ENCODE peak calls at places on chromosomes 6 and 20, in eight cellular contexts. F, E, V, H, M, A, W and K are unnamed samples.

GRCh38 chr6:79646006-79646405 is 14.9 kb downstream of the SH3BGRL2 start:
- DNase-seq in F (no peak), E (no peak), V (no peak), H (no peak), M (no peak), A (no peak), W (no peak), K (no peak)

GRCh38 chr6:47571488-47571887 is 93.9 kb downstream of the CD2AP start:
- DNase-seq in F (no peak), E (no peak), V (peak; percentile 2), H (no peak), M (no peak), A (no peak), W (no peak), K (no peak)

GRCh38 chr6:106750146-106750900 is 120.9 kb downstream of the QRSL1 start:
- DNase-seq in F (no peak), E (no peak), V (no peak), H (no peak), M (no peak), A (no peak), W (no peak), K (no peak)

GRCh38 chr6:160386869-160387518 is 38.8 kb downstream of the SLC22A3 start:
- DNase-seq in F (no peak), E (no peak), V (peak; percentile 21), H (no peak), M (peak; percentile 77), A (peak; percentile 65), W (no peak), K (peak; percentile 78)

GRCh38 chr6:157261606-157262005 is 61.7 kb downstream of the TMEM242 start:
- DNase-seq in F (no peak), E (no peak), V (no peak), H (no peak), M (no peak), A (no peak), W (no peak), K (no peak)

GRCh38 chr20:53757472-53757913 is 163.9 kb upstream of the ZNF217 start:
- DNase-seq in F (no peak), E (no peak), V (no peak), H (no peak), M (no peak), A (no peak), W (no peak), K (no peak)

GRCh38 chr6:40274058-40274457 is 313.1 kb downstream of the LRFN2 start:
- DNase-seq in F (no peak), E (no peak), V (peak; percentile 13), H (no peak), M (no peak), A (no peak), W (no peak), K (no peak)

GRCh38 chr20:44911264-44911921 is 1.5 kb downstream of the PABPC1L start:
- DNase-seq in F (peak; percentile 80), E (no peak), V (peak; percentile 31), H (peak; percentile 89), M (no peak), A (peak; percentile 85), W (peak; percentile 18), K (no peak)

GRCh38 chr20:4916991-4917881 is 84.1 kb downstream of the SLC23A2 start:
- DNase-seq in F (no peak), E (no peak), V (peak; percentile 33), H (no peak), M (no peak), A (no peak), W (no peak), K (no peak)

GRCh38 chr6:18362058-18362561 is 25.0 kb upstream of the RNF144B start:
- DNase-seq in F (no peak), E (no peak), V (peak; percentile 92), H (no peak), M (no peak), A (no peak), W (no peak), K (no peak)

GRCh38 chr20:13331536-13331935 is 110.5 kb downstream of the ISM1 start:
- DNase-seq in F (no peak), E (no peak), V (peak; percentile 62), H (no peak), M (no peak), A (no peak), W (no peak), K (no peak)

GRCh38 chr6:95203153-95203754 is 374.1 kb upstream of the MANEA start:
- DNase-seq in F (peak; percentile 40), E (peak; percentile 18), V (peak; percentile 36), H (no peak), M (no peak), A (no peak), W (peak; percentile 33), K (peak; percentile 18)

GRCh38 chr20:3509064-3509463 is 38.2 kb downstream of the ATRN start:
- DNase-seq in F (no peak), E (no peak), V (no peak), H (no peak), M (no peak), A (no peak), W (no peak), K (no peak)

GRCh38 chr6:154434662-154435061 is 75.8 kb downstream of the CNKSR3 start:
- DNase-seq in F (no peak), E (no peak), V (no peak), H (no peak), M (no peak), A (no peak), W (no peak), K (no peak)

GRCh38 chr6:154430494-154430919 is 73.9 kb upstream of the IPCEF1 start:
- DNase-seq in F (no peak), E (no peak), V (no peak), H (no peak), M (no peak), A (no peak), W (no peak), K (no peak)

GRCh38 chr6:154433477-154434241 is 76.8 kb downstream of the CNKSR3 start:
- DNase-seq in F (no peak), E (no peak), V (no peak), H (no peak), M (no peak), A (no peak), W (no peak), K (no peak)

GRCh38 chr6:154435400-154435945 is 75.0 kb downstream of the CNKSR3 start:
- DNase-seq in F (no peak), E (no peak), V (no peak), H (no peak), M (no peak), A (no peak), W (no peak), K (no peak)

DNA sequence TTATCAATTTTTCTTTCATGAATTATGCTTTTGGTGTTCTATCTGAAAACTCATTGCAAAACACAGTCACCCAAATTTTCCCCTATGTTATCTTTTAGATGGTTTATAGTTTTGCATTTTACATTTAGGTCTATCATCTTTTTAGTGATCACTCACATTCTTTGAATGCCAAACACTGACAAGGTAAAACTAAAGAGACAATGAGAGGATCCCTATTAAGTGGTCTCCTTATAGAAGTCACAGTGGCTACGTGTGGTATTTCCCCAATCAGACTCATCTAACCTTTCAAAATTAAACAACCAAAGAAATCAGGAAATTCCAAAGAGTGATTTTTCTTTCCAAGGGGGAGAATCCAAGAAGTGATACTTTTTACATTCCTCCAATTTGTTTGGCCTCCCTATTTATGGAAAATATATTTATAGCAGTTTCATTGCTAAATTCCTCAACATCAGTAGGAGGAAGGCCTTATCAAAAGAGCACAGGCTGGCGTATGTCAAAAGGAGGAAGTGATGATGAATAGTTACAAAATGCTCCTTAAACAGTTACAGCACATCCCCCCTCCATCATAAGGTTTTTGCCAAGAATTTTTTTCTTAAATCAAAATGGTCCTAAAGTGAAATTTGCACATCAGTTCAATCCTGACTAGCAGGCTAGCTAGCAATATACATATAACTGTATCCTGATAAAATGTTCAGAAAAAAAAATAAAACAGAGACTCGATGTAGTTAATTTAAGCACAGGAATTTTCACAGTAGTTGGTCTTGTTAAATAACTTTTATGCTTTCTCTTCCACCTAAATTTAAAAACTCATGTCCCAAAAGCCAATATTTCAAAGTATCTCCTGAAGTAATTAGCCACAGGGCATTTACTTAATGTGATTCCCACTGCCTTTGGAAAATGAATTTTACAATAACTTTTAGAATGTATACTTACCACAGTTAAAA is 76.2 kb upstream of the IPCEF1 start:
- DNase-seq in F (no peak), E (no peak), V (peak; percentile 6), H (no peak), M (no peak), A (no peak), W (no peak), K (no peak)
- H3K4me3 ChIP-seq in F (no peak overlapping the region), E (no peak overlapping the region), V (no peak overlapping the region), H (no peak overlapping the region), M (no peak overlapping the region), A (no peak overlapping the region), W (no peak overlapping the region), K (no peak overlapping the region)

GRCh38 chr6:43510827-43511163 is 649 bp upstream of the LRRC73 start:
- DNase-seq in F (no peak), E (no peak), V (no peak), H (no peak), M (no peak), A (no peak), W (no peak), K (peak; percentile 88)

GRCh38 chr6:43509142-43509983 is 783 bp downstream of the LRRC73 start:
- DNase-seq in F (peak; percentile 66), E (no peak), V (peak; percentile 53), H (no peak), M (peak; percentile 54), A (no peak), W (no peak), K (no peak)

GRCh38 chr6:43509984-43510826 is at the start of gene LRRC73:
- DNase-seq in F (peak; percentile 94), E (no peak), V (peak; percentile 94), H (peak; percentile 94), M (peak; percentile 93), A (peak; percentile 85), W (peak; percentile 65), K (peak; percentile 87)

GRCh38 chr6:43506667-43507471 is 3.3 kb downstream of the LRRC73 start:
- DNase-seq in F (peak; percentile 89), E (peak; percentile 71), V (peak; percentile 83), H (peak; percentile 76), M (peak; percentile 82), A (peak; percentile 81), W (peak; percentile 87), K (peak; percentile 85)

GRCh38 chr6:43508481-43509141 is 1.5 kb downstream of the LRRC73 start:
- DNase-seq in F (no peak), E (no peak), V (no peak), H (no peak), M (peak; percentile 40), A (no peak), W (no peak), K (no peak)
- H3K27ac ChIP-seq in F (no peak overlapping the region), E (no peak overlapping the region), V (no peak overlapping the region), H (no peak overlapping the region), M (no peak overlapping the region), A (no peak overlapping the region), W (no peak overlapping the region), K (no peak overlapping the region)

GRCh38 chr6:139099984-139100383 is 34.9 kb upstream of the HECA start:
- DNase-seq in F (no peak), E (no peak), V (no peak), H (no peak), M (no peak), A (no peak), W (no peak), K (no peak)
- H3K9me3 ChIP-seq in F (no peaks in the 10 kb centered on the region), E (no peaks in the 10 kb centered on the region), V (no peaks in the 10 kb centered on the region), H (no peaks in the 10 kb centered on the region), M (no peaks in the 10 kb centered on the region), A (peaks cover 4% of the 10 kb centered on the region), W (no peaks in the 10 kb centered on the region), K (no peaks in the 10 kb centered on the region)

DNA sequence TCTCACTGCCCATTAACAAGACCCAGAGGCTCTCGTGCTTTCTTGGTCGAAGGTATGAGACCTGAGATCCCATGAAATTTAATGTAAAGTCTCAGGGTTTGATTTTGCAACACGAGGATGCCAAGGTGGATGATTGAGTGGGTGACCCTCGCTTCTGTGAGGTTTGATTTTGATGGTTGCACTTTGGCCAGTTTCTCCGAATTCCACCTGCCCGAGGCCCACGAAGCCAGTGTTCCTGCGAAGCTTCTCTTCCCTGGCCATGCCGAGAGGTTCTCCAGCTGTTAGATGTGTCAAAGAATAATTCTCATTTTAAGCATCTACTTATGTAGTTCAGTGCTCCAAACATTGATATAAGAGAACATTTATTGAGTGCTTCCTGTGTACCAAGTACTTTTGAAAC is at the start of gene KIF25:
- DNase-seq in F (no peak), E (no peak), V (no peak), H (no peak), M (no peak), A (no peak), W (no peak), K (no peak)
- H3K4me3 ChIP-seq in F (no peak within 1 kb of the TSS), E (peak within 1 kb of the TSS; percentile 24), V (no peak within 1 kb of the TSS), H (no peak within 1 kb of the TSS), M (no peak within 1 kb of the TSS), A (no peak within 1 kb of the TSS), W (no peak within 1 kb of the TSS), K (no peak within 1 kb of the TSS)